ENCODE peak calls at places on chromosomes 13 and 19, in seven cellular contexts. Y is left colon; O is amniotic stem cell; Z is activated CD8-positive, alpha-beta T cell treated with anti-CD3 and anti-CD28 coated beads for 36 hours; M is GM23338; F is GM04503; H is ELF-1. L is an unnamed sample.

GRCh38 chr13:33542309-33543088 is 256.9 kb upstream of the STARD13 start:
- DNase-seq in H (peak; percentile 100), F (peak; percentile 92), M (peak; percentile 95), O (peak; percentile 100), Y (peak; percentile 98), Z (peak; percentile 98), L (peak; percentile 100)

GRCh38 chr19:44746946-44747738 is 1.4 kb upstream of the BCL3 start:
- DNase-seq in Y (peak; percentile 97), M (peak; percentile 91), O (peak; percentile 79), H (peak; percentile 79), F (peak; percentile 82), Z (peak; percentile 95), L (peak; percentile 46)

GRCh38 chr13:113665582-113666323 is 1.3 kb upstream of the GRK1 start:
- DNase-seq in H (no peak), M (no peak), Z (no peak), Y (peak; percentile 3), F (no peak), O (no peak), L (no peak)

GRCh38 chr13:51619614-51620013 is 35.4 kb downstream of the WDFY2 start:
- DNase-seq in M (no peak), H (no peak), F (peak; percentile 70), Z (peak; percentile 48), Y (no peak), O (peak; percentile 38), L (no peak)

GRCh38 chr19:33703438-33703750 is 81.6 kb downstream of the CHST8 start:
- DNase-seq in Z (no peak), H (no peak), O (no peak), Y (no peak), M (no peak), F (no peak), L (no peak)

GRCh38 chr19:610801-611505 is 21.3 kb downstream of the HCN2 start:
- DNase-seq in F (no peak), Z (peak; percentile 75), M (no peak), O (no peak), H (peak; percentile 78), Y (peak; percentile 51), L (peak; percentile 62)

GRCh38 chr13:113756441-113757097 is 2.5 kb upstream of the TMEM255B start:
- DNase-seq in Y (no peak), F (no peak), M (no peak), O (no peak), H (no peak), Z (no peak), L (no peak)

GRCh38 chr19:10027158-10027997 is 14.1 kb downstream of the RDH8 start:
- DNase-seq in H (peak; percentile 98), Y (peak; percentile 97), M (peak; percentile 98), O (peak; percentile 88), Z (peak; percentile 86), F (peak; percentile 48), L (peak; percentile 7)

GRCh38 chr19:44757735-44758505 is 9.4 kb downstream of the BCL3 start:
- DNase-seq in O (no peak), Y (no peak), Z (no peak), F (no peak), M (peak; percentile 82), H (peak; percentile 75), L (no peak)

GRCh38 chr19:15400521-15401396 is 18.0 kb downstream of the AKAP8L start:
- DNase-seq in Z (no peak), Y (no peak), O (no peak), H (no peak), M (no peak), F (no peak), L (no peak)

GRCh38 chr19:17353386-17353785 is 16.0 kb downstream of the GTPBP3 start:
- DNase-seq in Y (no peak), Z (no peak), M (no peak), H (no peak), F (no peak), O (no peak), L (no peak)

GRCh38 chr19:57992841-57993240 is 9.8 kb downstream of the ZNF606 start:
- DNase-seq in F (no peak), H (no peak), O (no peak), Y (no peak), Z (no peak), M (no peak), L (no peak)

GRCh38 chr19:16608290-16608704 is 19.7 kb downstream of the MED26 start:
- DNase-seq in H (no peak), O (no peak), Z (no peak), M (no peak), F (peak; percentile 87), Y (no peak), L (no peak)

GRCh38 chr13:102901615-102902305 is 55.9 kb downstream of the ERCC5 start:
- DNase-seq in F (no peak), O (no peak), Y (no peak), H (no peak), Z (no peak), M (no peak), L (no peak)

GRCh38 chr13:76462003-76462402 is 424.2 kb downstream of the KCTD12 start:
- DNase-seq in Z (no peak), F (no peak), H (no peak), O (no peak), Y (no peak), M (no peak), L (no peak)

GRCh38 chr13:73138276-73138950 is 79.6 kb downstream of the KLF5 start:
- DNase-seq in Z (no peak), Y (peak; percentile 15), H (no peak), O (no peak), M (peak; percentile 20), F (peak; percentile 48), L (no peak)

GRCh38 chr13:28819748-28820098 is 416 bp upstream of the MTUS2 start:
- DNase-seq in Z (peak; percentile 53), M (peak; percentile 86), H (peak; percentile 63), F (no peak), O (peak; percentile 11), Y (peak; percentile 44), L (peak; percentile 6)

GRCh38 chr13:33017410-33017929 is 1.2 kb downstream of the KL start:
- DNase-seq in O (no peak), Z (peak; percentile 79), F (no peak), Y (peak; percentile 36), M (peak; percentile 66), H (peak; percentile 59), L (peak; percentile 33)

GRCh38 chr13:112713517-112714253 is 23.8 kb downstream of the ATP11A start:
- DNase-seq in Z (no peak), M (no peak), H (no peak), Y (no peak), F (no peak), O (no peak), L (no peak)

GRCh38 chr19:49861127-49861526 is 6.2 kb downstream of the PNKP start:
- DNase-seq in Z (no peak), H (peak; percentile 75), Y (peak; percentile 71), M (peak; percentile 64), F (no peak), O (no peak), L (no peak)

GRCh38 chr19:21117041-21117907 is 24.6 kb upstream of the ZNF431 start:
- DNase-seq in Z (no peak), Y (no peak), H (no peak), O (no peak), M (peak; percentile 25), F (no peak), L (no peak)

GRCh38 chr19:2775556-2776430 is 7.3 kb downstream of the SGTA start:
- DNase-seq in Z (peak; percentile 92), O (no peak), H (peak; percentile 23), Y (peak; percentile 73), M (no peak), F (no peak), L (no peak)

GRCh38 chr19:42421591-42422031 is 5.6 kb downstream of the LIPE start:
- DNase-seq in F (no peak), Z (no peak), Y (no peak), O (no peak), H (no peak), M (no peak), L (no peak)

GRCh38 chr19:48476176-48476575 is 7.0 kb downstream of the CYTH2 start:
- DNase-seq in H (no peak), Z (no peak), M (no peak), Y (no peak), F (no peak), O (no peak), L (no peak)

GRCh38 chr19:35340431-35340830 is 7.3 kb upstream of the FFAR1 start:
- DNase-seq in M (no peak), Z (no peak), Y (no peak), H (no peak), F (no peak), O (no peak), L (no peak)

GRCh38 chr13:102812616-102813287 is 13.8 kb downstream of the BIVM start:
- DNase-seq in Z (no peak), H (peak; percentile 14), Y (no peak), M (peak; percentile 32), O (no peak), F (no peak), L (no peak)

GRCh38 chr13:73556902-73557301 is 498.1 kb downstream of the KLF5 start:
- DNase-seq in Z (no peak), H (no peak), F (no peak), O (no peak), M (no peak), Y (no peak), L (no peak)

GRCh38 chr13:28489536-28489935 is 5.4 kb downstream of the FLT1 start:
- DNase-seq in F (no peak), Y (no peak), O (no peak), Z (no peak), H (no peak), M (no peak), L (no peak)

GRCh38 chr13:98446234-98446621 is 130.7 kb downstream of the STK24 start:
- DNase-seq in H (no peak), O (no peak), Y (no peak), F (no peak), M (no peak), Z (no peak), L (no peak)

GRCh38 chr19:56951672-56952071 is 111.1 kb upstream of the PEG3 start:
- DNase-seq in O (no peak), Y (no peak), M (no peak), Z (no peak), H (no peak), F (no peak), L (no peak)

GRCh38 chr13:25776722-25777121 is 275.1 kb downstream of the SHISA2 start:
- DNase-seq in M (no peak), O (no peak), Y (no peak), Z (no peak), H (no peak), F (no peak), L (no peak)

GRCh38 chr19:46489445-46490272 is 6.0 kb downstream of the PNMA8B start:
- DNase-seq in Y (no peak), M (peak; percentile 71), H (peak; percentile 71), F (no peak), O (no peak), Z (no peak), L (no peak)

GRCh38 chr19:32711747-32712146 is 7.8 kb upstream of the TDRD12 start:
- DNase-seq in F (no peak), M (no peak), O (no peak), Y (no peak), H (no peak), Z (no peak), L (no peak)

GRCh38 chr13:27403252-27403678 is 21.2 kb upstream of the GTF3A start:
- DNase-seq in Z (no peak), F (peak; percentile 88), M (peak; percentile 60), Y (no peak), O (no peak), H (peak; percentile 39), L (no peak)

GRCh38 chr19:4580021-4580901 is 20.8 kb upstream of the SEMA6B start:
- DNase-seq in M (peak; percentile 89), Z (no peak), F (no peak), H (no peak), O (no peak), Y (no peak), L (no peak)

L was measured in KG1.